ENCODE peak calls at places on chromosomes 4 and X, in seven cellular contexts. X is heart right ventricle; N is adrenal gland; J is tibial nerve; Q is lower lobe of right lung; D is CD8-positive, alpha-beta T cell; M is left ventricle myocardium inferior. E is an unnamed sample.

GRCh38 chr4:87260477-87260876 is 40.1 kb upstream of the KLHL8 start:
- DNase-seq in X (no peak), N (no peak), J (no peak), Q (no peak), D (no peak), M (no peak), E (no peak)

GRCh38 chr4:8294036-8294435 is 24.5 kb downstream of the HTRA3 start:
- DNase-seq in X (no peak), N (no peak), J (no peak), Q (peak; percentile 14), D (no peak), M (no peak), E (no peak)

GRCh38 chr4:3722446-3723231 is 43.5 kb upstream of the ADRA2C start:
- DNase-seq in X (no peak), N (no peak), J (no peak), Q (no peak), D (no peak), M (no peak), E (no peak)

GRCh38 chrX:115889121-115889890 is 281.2 kb upstream of the AGTR2 start:
- DNase-seq in X (no peak), N (no peak), J (no peak), Q (no peak), D (no peak), M (no peak), E (no peak)

GRCh38 chr4:26022346-26022891 is 108.4 kb downstream of the SMIM20 start:
- DNase-seq in X (no peak), N (no peak), J (no peak), Q (no peak), D (no peak), M (no peak), E (peak; percentile 59)

GRCh38 chr4:27176400-27176799 is 315.8 kb downstream of the STIM2 start:
- DNase-seq in X (no peak), N (no peak), J (no peak), Q (no peak), D (no peak), M (no peak), E (peak; percentile 12)

GRCh38 chr4:83223781-83224180 is 60.8 kb downstream of the COQ2 start:
- DNase-seq in X (no peak), N (no peak), J (no peak), Q (no peak), D (no peak), M (no peak), E (no peak)

GRCh38 chr4:71093745-71094144 is 100.3 kb downstream of the DCK start:
- DNase-seq in X (no peak), N (no peak), J (no peak), Q (no peak), D (no peak), M (no peak), E (no peak)

GRCh38 chrX:31633349-31633748 is 561.5 kb upstream of the FTHL17 start:
- DNase-seq in X (no peak), N (no peak), J (no peak), Q (no peak), D (no peak), M (no peak), E (no peak)

GRCh38 chr4:65798498-65799127 is 128.3 kb upstream of the EPHA5 start:
- DNase-seq in X (no peak), N (no peak), J (no peak), Q (no peak), D (no peak), M (no peak), E (no peak)

GRCh38 chr4:70425306-70425705 is 27.6 kb downstream of the OPRPN start:
- DNase-seq in X (no peak), N (no peak), J (no peak), Q (no peak), D (no peak), M (no peak), E (no peak)

GRCh38 chr4:78293348-78293747 is 236.2 kb downstream of the FRAS1 start:
- DNase-seq in X (no peak), N (no peak), J (no peak), Q (no peak), D (no peak), M (no peak), E (no peak)

GRCh38 chr4:78296261-78296660 is 239.1 kb downstream of the FRAS1 start:
- DNase-seq in X (no peak), N (no peak), J (no peak), Q (no peak), D (no peak), M (no peak), E (no peak)

GRCh38 chr4:78291277-78291676 is 234.2 kb downstream of the FRAS1 start:
- DNase-seq in X (no peak), N (no peak), J (no peak), Q (no peak), D (no peak), M (no peak), E (no peak)

GRCh38 chr4:78292336-78292735 is 235.2 kb downstream of the FRAS1 start:
- DNase-seq in X (no peak), N (no peak), J (no peak), Q (no peak), D (no peak), M (no peak), E (no peak)

DNA sequence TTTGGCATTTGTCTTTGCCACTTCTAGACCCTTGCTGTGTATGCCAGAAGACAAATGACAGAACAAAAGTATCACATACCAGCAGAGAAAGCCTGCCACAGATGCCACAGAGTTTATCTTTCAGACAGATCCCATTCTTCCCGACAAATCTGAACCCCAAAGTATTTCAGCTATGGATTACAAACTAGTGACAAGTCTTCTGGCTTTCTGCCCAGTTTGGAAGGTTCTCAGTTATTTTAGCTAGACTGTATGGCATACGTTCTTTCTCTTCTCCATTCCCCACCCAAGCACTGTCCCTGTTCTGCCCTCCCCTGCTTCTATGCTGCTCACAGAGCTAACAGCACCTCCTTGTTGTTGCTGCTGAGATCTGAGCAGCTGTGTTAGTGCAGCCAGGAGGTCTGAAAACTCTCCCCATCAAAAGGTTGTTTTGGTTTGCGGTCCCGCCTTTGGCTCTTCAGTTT is 236.7 kb downstream of the FRAS1 start:
- DNase-seq in X (no peak), N (no peak), J (no peak), Q (no peak), D (no peak), M (no peak), E (no peak)
- TF ChIP-seq CTCF in X (no peak), N (no peak), J (no peak), Q (no peak), D (no peak), M (no peak), E (no peak)

DNA sequence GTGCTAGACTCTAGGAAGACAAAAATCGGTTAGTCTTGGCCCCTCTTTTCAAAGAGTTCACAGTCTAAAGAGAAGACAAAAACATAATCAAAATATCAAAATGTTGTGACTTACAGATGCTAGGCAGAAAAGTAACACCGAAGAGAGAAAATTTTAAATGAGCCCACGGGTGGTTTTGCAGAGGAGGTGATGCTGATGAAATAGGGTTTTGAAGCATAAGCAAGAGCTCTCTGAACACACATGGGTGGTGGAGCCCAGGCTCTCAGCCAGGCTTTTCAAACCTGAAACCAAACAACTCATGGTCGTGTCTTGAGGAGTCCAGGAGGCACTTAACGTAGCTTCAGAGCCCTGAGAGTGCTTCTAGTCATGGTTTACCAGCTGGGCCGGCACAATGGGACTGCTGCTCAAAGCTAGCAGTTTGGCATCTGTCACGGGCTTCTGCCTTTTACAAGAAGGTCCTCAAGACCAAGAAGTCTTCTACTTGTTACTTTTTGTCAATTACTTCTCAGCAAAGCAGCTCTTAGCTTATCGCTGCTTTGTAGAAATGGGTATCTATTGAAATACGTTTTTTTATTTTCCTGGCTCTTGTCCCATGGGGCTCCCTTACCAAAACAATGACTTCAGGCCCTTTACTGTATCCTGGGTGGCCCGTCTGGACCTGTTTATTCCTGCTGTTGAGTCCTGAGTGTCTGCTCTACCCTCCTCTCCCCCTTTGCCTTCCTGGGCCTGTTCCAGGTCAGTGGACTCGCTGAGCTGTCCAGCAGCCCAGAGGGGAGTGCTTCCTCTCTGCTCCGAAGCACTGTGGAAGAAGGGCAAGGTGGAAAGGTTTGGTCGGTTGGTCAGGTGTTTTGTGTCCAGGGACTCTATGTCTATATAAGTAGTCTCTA is 69.5 kb downstream of the TNIP2 start:
- DNase-seq in X (no peak), N (no peak), J (no peak), Q (peak; percentile 53), D (no peak), M (no peak), E (no peak)
- H3K36me3 ChIP-seq in X (peaks cover 27% of the 10 kb centered on the region), N (no peaks in the 10 kb centered on the region), J (peaks cover 90% of the 10 kb centered on the region), Q (peaks cover 90% of the 10 kb centered on the region), D (peaks cover 38% of the 10 kb centered on the region), M (peaks cover 67% of the 10 kb centered on the region), E (peaks cover 10% of the 10 kb centered on the region)

GRCh38 chr4:162866565-162866964 is 300.1 kb downstream of the NAF1 start:
- DNase-seq in X (no peak), N (no peak), J (no peak), Q (no peak), D (no peak), M (no peak), E (no peak)

GRCh38 chr4:162869157-162869556 is 297.5 kb downstream of the NAF1 start:
- DNase-seq in X (no peak), N (no peak), J (no peak), Q (no peak), D (no peak), M (no peak), E (no peak)

DNA sequence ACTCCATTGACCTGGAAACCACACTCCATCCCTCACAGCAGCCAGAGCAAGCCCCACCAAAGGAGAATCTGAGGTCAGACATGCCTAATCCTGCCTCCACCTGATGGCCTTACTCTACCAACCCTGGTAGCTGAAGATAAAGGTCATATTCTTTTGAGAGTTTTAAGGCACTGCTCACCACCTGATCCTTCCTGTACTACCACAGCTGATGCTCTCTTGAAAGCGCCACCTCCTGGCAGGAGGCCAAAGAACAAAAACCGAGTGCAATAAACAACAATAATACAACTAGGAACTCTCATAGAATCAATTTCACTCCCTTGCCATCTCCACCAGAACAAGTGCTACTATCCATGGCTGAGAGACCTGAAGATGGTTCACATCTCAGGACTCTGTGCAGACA is 301.6 kb downstream of the NAF1 start:
- DNase-seq in X (no peak), N (no peak), J (no peak), Q (no peak), D (no peak), M (no peak), E (no peak)
- TF ChIP-seq CTCF in X (no peak), N (no peak), J (no peak), Q (no peak), D (no peak), M (no peak), E (no peak)

GRCh38 chr4:77002721-77003120 is 53.2 kb downstream of the SEPTIN11 start:
- DNase-seq in X (no peak), N (no peak), J (no peak), Q (no peak), D (no peak), M (no peak), E (no peak)

GRCh38 chr4:77002321-77002720 is 52.8 kb downstream of the SEPTIN11 start:
- DNase-seq in X (no peak), N (no peak), J (no peak), Q (no peak), D (no peak), M (no peak), E (no peak)

GRCh38 chr4:76998251-76998901 is 48.8 kb downstream of the SEPTIN11 start:
- DNase-seq in X (no peak), N (no peak), J (no peak), Q (no peak), D (no peak), M (no peak), E (no peak)

GRCh38 chr4:77003400-77003799 is 53.8 kb downstream of the SEPTIN11 start:
- DNase-seq in X (no peak), N (no peak), J (no peak), Q (no peak), D (no peak), M (no peak), E (no peak)

GRCh38 chr4:77001907-77002306 is 52.4 kb downstream of the SEPTIN11 start:
- DNase-seq in X (no peak), N (no peak), J (no peak), Q (no peak), D (no peak), M (no peak), E (no peak)
- H3K36me3 ChIP-seq in X (peaks cover 9% of the 10 kb centered on the region), N (no peaks in the 10 kb centered on the region), J (peaks cover 69% of the 10 kb centered on the region), Q (peaks cover 24% of the 10 kb centered on the region), D (peaks cover 3% of the 10 kb centered on the region), M (peaks cover 33% of the 10 kb centered on the region), E (peaks cover 4% of the 10 kb centered on the region)